ENCODE peak calls at places on chromosomes 5 and 9, in nine cellular contexts. B is astrocyte of the spinal cord; Y is activated T-helper 2 cell treated with anti-CD3 and anti-CD28 coated beads, Interferon-gamma antibody, Interleukin-2, Interleukin-4, amounts not matched to agents 10 μg/mL and 5 μg/mL and 100 μg/mL, durations not matched to agents 14 hours and 24 hours and 36 hours; A is HTR-8/SVneo; Q is activated T-helper 1 cell treated with Interleukin-2 at 50 U/mL for 16 hours; I is heart left ventricle; J is B cell; G is HCEC 1CT; Z is fibroblast of lung. N is an unnamed sample.

GRCh38 chr5:127400524-127400923 is 109.9 kb downstream of the MEGF10 start:
- DNase-seq in B (no peak), Y (no peak), A (no peak), Q (no peak), I (no peak), J (no peak), G (no peak), Z (no peak), N (no peak)

GRCh38 chr5:41510176-41510831 is at the start of gene PLCXD3:
- DNase-seq in B (peak), Y (no peak), A (no peak), Q (no peak), I (peak), J (no peak), G (peak), Z (peak), N (peak)

GRCh38 chr5:36832274-36832673 is 44.3 kb upstream of the NIPBL start:
- DNase-seq in B (no peak), Y (no peak), A (no peak), Q (no peak), I (no peak), J (no peak), G (no peak), Z (no peak), N (no peak)

GRCh38 chr5:75668988-75669760 is 48.1 kb downstream of the POC5 start:
- DNase-seq in B (no peak), Y (peak), A (peak), Q (no peak), I (no peak), J (peak), G (peak), Z (no peak), N (peak)

GRCh38 chr5:181281077-181281983 is 20.4 kb upstream of the TRIM52 start:
- DNase-seq in B (no peak), Y (no peak), A (no peak), Q (no peak), I (no peak), J (no peak), G (no peak), Z (no peak), N (no peak)

GRCh38 chr9:133396952-133397351 is 20.8 kb downstream of the STKLD1 start:
- DNase-seq in B (peak), Y (no peak), A (no peak), Q (no peak), I (no peak), J (no peak), G (peak), Z (no peak), N (peak)

GRCh38 chr5:97046270-97046982 is 96.0 kb downstream of the LIX1 start:
- DNase-seq in B (peak), Y (no peak), A (peak), Q (no peak), I (no peak), J (no peak), G (peak), Z (peak), N (peak)

GRCh38 chr9:125494555-125494920 is 212.5 kb downstream of the MAPKAP1 start:
- DNase-seq in B (peak), Y (no peak), A (peak), Q (no peak), I (no peak), J (no peak), G (peak), Z (no peak), N (peak)